ENCODE peak calls at places on chromosomes 5 and 9, in six cellular contexts. One of them, this sample, is unnamed.

GRCh38 chr9:115498338-115498737 is 380.4 kb upstream of the TNC start:
- DNase-seq in suprapubic skin: no peak
- DNase-seq in CD8-positive, alpha-beta T cell: no peak
- DNase-seq in fibroblast of lung: no peak
- DNase-seq in psoas muscle: no peak
- DNase-seq in heart left ventricle: no peak
- DNase-seq in this sample: no peak

GRCh38 chr9:750264-750967 is 91.1 kb upstream of the DMRT1 start:
- DNase-seq in suprapubic skin: no peak
- DNase-seq in heart left ventricle: peak; percentile 46
- DNase-seq in fibroblast of lung: no peak
- DNase-seq in psoas muscle: peak; percentile 65
- DNase-seq in CD8-positive, alpha-beta T cell: no peak
- DNase-seq in this sample: no peak

GRCh38 chr5:109045710-109046109 is 298.0 kb downstream of the FER start:
- DNase-seq in suprapubic skin: no peak
- DNase-seq in fibroblast of lung: peak; percentile 77
- DNase-seq in CD8-positive, alpha-beta T cell: no peak
- DNase-seq in psoas muscle: no peak
- DNase-seq in heart left ventricle: no peak
- DNase-seq in this sample: no peak

GRCh38 chr5:142748568-142749249 is 21.5 kb upstream of the ARHGAP26 start:
- DNase-seq in fibroblast of lung: no peak
- DNase-seq in suprapubic skin: no peak
- DNase-seq in heart left ventricle: peak; percentile 35
- DNase-seq in CD8-positive, alpha-beta T cell: peak; percentile 35
- DNase-seq in psoas muscle: peak; percentile 70
- DNase-seq in this sample: peak; percentile 25

GRCh38 chr5:61450880-61451279 is 118.8 kb downstream of the ZSWIM6 start:
- DNase-seq in fibroblast of lung: peak; percentile 73
- DNase-seq in psoas muscle: no peak
- DNase-seq in heart left ventricle: no peak
- DNase-seq in CD8-positive, alpha-beta T cell: no peak
- DNase-seq in suprapubic skin: no peak
- DNase-seq in this sample: no peak

GRCh38 chr5:180178516-180179398 is 30.3 kb downstream of the RASGEF1C start:
- DNase-seq in heart left ventricle: no peak
- DNase-seq in suprapubic skin: no peak
- DNase-seq in fibroblast of lung: no peak
- DNase-seq in CD8-positive, alpha-beta T cell: no peak
- DNase-seq in psoas muscle: no peak
- DNase-seq in this sample: no peak

GRCh38 chr5:173794901-173795416 is 93.2 kb upstream of the CPEB4 start:
- DNase-seq in psoas muscle: no peak
- DNase-seq in heart left ventricle: no peak
- DNase-seq in CD8-positive, alpha-beta T cell: no peak
- DNase-seq in fibroblast of lung: no peak
- DNase-seq in suprapubic skin: no peak
- DNase-seq in this sample: no peak

GRCh38 chr9:112841261-112841660 is 49.4 kb downstream of the SLC46A2 start:
- DNase-seq in suprapubic skin: no peak
- DNase-seq in heart left ventricle: no peak
- DNase-seq in fibroblast of lung: no peak
- DNase-seq in CD8-positive, alpha-beta T cell: no peak
- DNase-seq in psoas muscle: no peak
- DNase-seq in this sample: no peak

GRCh38 chr9:99666571-99666970 is 155.1 kb upstream of the NR4A3 start:
- DNase-seq in psoas muscle: no peak
- DNase-seq in heart left ventricle: no peak
- DNase-seq in suprapubic skin: no peak
- DNase-seq in fibroblast of lung: peak; percentile 4
- DNase-seq in CD8-positive, alpha-beta T cell: no peak
- DNase-seq in this sample: no peak

GRCh38 chr5:179769276-179769675 is 24.5 kb upstream of the LTC4S start:
- DNase-seq in fibroblast of lung: no peak
- DNase-seq in CD8-positive, alpha-beta T cell: no peak
- DNase-seq in suprapubic skin: no peak
- DNase-seq in psoas muscle: peak; percentile 15
- DNase-seq in heart left ventricle: no peak
- DNase-seq in this sample: no peak

GRCh38 chr5:150623878-150624216 is 16.6 kb upstream of the SYNPO start:
- DNase-seq in fibroblast of lung: no peak
- DNase-seq in heart left ventricle: no peak
- DNase-seq in CD8-positive, alpha-beta T cell: no peak
- DNase-seq in suprapubic skin: no peak
- DNase-seq in psoas muscle: peak; percentile 46
- DNase-seq in this sample: no peak

GRCh38 chr9:88754452-88754851 is 219.5 kb downstream of the NXNL2 start:
- DNase-seq in suprapubic skin: no peak
- DNase-seq in psoas muscle: no peak
- DNase-seq in fibroblast of lung: no peak
- DNase-seq in heart left ventricle: no peak
- DNase-seq in CD8-positive, alpha-beta T cell: no peak
- DNase-seq in this sample: no peak

GRCh38 chr5:120576588-120576987 is 112.5 kb downstream of the PRR16 start:
- DNase-seq in fibroblast of lung: no peak
- DNase-seq in psoas muscle: no peak
- DNase-seq in suprapubic skin: no peak
- DNase-seq in CD8-positive, alpha-beta T cell: no peak
- DNase-seq in heart left ventricle: no peak
- DNase-seq in this sample: no peak

DNA sequence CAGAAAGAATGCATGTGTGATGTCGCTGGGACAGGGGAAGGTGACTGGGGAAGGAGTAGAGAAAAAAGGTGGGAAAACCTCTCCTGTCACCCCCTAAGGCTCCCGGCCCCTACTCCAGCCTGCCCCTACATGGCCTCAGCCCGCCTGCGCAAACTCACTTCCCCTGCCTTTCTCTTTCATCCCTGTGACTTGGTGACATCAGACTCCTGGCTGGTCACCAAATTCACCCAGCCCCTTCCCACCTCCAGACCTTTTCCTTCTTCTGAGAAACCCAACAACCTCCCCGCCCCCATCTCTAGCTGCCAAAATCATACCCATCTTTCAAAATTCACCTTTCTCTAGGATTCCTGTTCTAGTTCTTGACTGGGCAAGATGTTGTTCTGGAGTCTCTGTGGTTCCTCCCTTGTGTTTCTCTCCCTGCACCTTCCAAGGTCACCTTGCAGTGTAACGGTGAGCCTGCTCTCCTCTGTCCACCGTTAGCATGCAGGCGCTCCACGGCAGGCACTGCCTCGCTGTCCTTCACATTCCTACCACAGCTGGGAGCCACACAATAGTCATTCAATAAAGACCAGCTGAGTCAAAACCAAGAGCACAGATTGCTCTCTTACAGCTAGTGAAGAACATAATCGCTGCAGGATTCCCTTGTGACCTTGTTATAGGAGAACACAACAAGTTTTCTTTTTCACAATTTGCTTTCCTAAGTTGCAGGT is 134.5 kb downstream of the FANCC start:
- DNase-seq in psoas muscle: no peak
- DNase-seq in fibroblast of lung: no peak
- DNase-seq in CD8-positive, alpha-beta T cell: no peak
- DNase-seq in suprapubic skin: no peak
- DNase-seq in heart left ventricle: no peak
- DNase-seq in this sample: no peak
- TF ChIP-seq CTCF in psoas muscle: no peak
- TF ChIP-seq CTCF in fibroblast of lung: peak; percentile 13
- TF ChIP-seq CTCF in CD8-positive, alpha-beta T cell: no peak
- TF ChIP-seq CTCF in suprapubic skin: no peak
- TF ChIP-seq CTCF in heart left ventricle: peak; percentile 41
- TF ChIP-seq CTCF in this sample: peak; percentile 40

GRCh38 chr9:127559247-127559680 is 52.8 kb upstream of the STXBP1 start:
- DNase-seq in fibroblast of lung: no peak
- DNase-seq in psoas muscle: no peak
- DNase-seq in heart left ventricle: no peak
- DNase-seq in suprapubic skin: no peak
- DNase-seq in CD8-positive, alpha-beta T cell: no peak
- DNase-seq in this sample: no peak

GRCh38 chr9:127557466-127557869 is 54.6 kb upstream of the STXBP1 start:
- DNase-seq in heart left ventricle: no peak
- DNase-seq in fibroblast of lung: peak; percentile 82
- DNase-seq in suprapubic skin: no peak
- DNase-seq in psoas muscle: peak; percentile 58
- DNase-seq in CD8-positive, alpha-beta T cell: peak; percentile 4
- DNase-seq in this sample: no peak

GRCh38 chr9:127557998-127558546 is 54.0 kb upstream of the STXBP1 start:
- DNase-seq in suprapubic skin: no peak
- DNase-seq in psoas muscle: no peak
- DNase-seq in heart left ventricle: no peak
- DNase-seq in CD8-positive, alpha-beta T cell: no peak
- DNase-seq in fibroblast of lung: peak; percentile 72
- DNase-seq in this sample: no peak

GRCh38 chr9:127556871-127557270 is 55.2 kb upstream of the STXBP1 start:
- DNase-seq in psoas muscle: peak; percentile 21
- DNase-seq in suprapubic skin: no peak
- DNase-seq in fibroblast of lung: no peak
- DNase-seq in CD8-positive, alpha-beta T cell: no peak
- DNase-seq in heart left ventricle: no peak
- DNase-seq in this sample: no peak

DNA sequence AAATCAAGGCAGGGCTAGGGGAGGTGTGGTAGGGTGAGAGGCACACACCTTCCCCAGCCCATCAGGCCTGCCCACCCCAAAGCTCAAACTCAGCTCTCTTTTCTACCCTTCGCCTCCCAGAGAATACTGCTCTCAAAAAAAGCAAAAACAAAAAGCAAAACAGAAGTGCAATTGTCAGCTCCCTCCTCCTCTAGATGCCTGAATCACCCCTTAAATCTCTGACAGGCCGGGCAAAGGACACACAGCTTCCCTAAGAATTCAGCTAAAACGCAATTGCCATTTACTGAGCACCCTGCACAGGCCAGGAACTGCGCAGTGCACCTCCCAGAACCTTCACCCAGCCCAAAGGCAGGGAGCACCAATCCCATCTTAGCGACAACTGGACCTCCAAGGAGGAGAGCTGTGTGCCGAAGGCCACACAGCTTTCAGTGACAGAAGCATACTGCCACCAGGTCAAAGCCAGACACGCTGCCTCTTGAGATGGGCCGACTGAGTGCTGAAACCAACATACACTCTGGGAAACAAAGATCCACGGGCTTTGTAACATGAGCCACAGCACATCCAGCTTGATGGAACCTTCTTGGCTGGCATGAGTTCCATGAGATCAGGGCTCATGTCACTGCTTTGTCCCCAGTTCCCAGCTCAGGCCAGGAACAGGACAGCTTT is 53.4 kb upstream of the STXBP1 start:
- DNase-seq in heart left ventricle: peak; percentile 10
- DNase-seq in CD8-positive, alpha-beta T cell: no peak
- DNase-seq in fibroblast of lung: no peak
- DNase-seq in psoas muscle: no peak
- DNase-seq in suprapubic skin: no peak
- DNase-seq in this sample: no peak
- H3K4me1 ChIP-seq in heart left ventricle: peaks cover 100% of the 10 kb centered on the region
- H3K4me1 ChIP-seq in CD8-positive, alpha-beta T cell: peaks cover 52% of the 10 kb centered on the region
- H3K4me1 ChIP-seq in fibroblast of lung: peaks cover 79% of the 10 kb centered on the region
- H3K4me1 ChIP-seq in psoas muscle: peaks cover 38% of the 10 kb centered on the region
- H3K4me1 ChIP-seq in suprapubic skin: peaks cover 98% of the 10 kb centered on the region
- H3K4me1 ChIP-seq in this sample: peaks cover 78% of the 10 kb centered on the region

GRCh38 chr5:96257904-96258303 is 175.1 kb downstream of the PCSK1 start:
- DNase-seq in heart left ventricle: no peak
- DNase-seq in CD8-positive, alpha-beta T cell: no peak
- DNase-seq in fibroblast of lung: peak; percentile 35
- DNase-seq in psoas muscle: no peak
- DNase-seq in suprapubic skin: no peak
- DNase-seq in this sample: no peak

GRCh38 chr5:96262105-96262504 is 170.9 kb downstream of the PCSK1 start:
- DNase-seq in fibroblast of lung: no peak
- DNase-seq in heart left ventricle: no peak
- DNase-seq in suprapubic skin: no peak
- DNase-seq in psoas muscle: no peak
- DNase-seq in CD8-positive, alpha-beta T cell: no peak
- DNase-seq in this sample: no peak

GRCh38 chr5:96259211-96259772 is 173.8 kb downstream of the PCSK1 start:
- DNase-seq in CD8-positive, alpha-beta T cell: no peak
- DNase-seq in fibroblast of lung: peak; percentile 57
- DNase-seq in psoas muscle: no peak
- DNase-seq in heart left ventricle: no peak
- DNase-seq in suprapubic skin: no peak
- DNase-seq in this sample: no peak

GRCh38 chr5:96258692-96259091 is 174.4 kb downstream of the PCSK1 start:
- DNase-seq in psoas muscle: no peak
- DNase-seq in fibroblast of lung: no peak
- DNase-seq in suprapubic skin: no peak
- DNase-seq in CD8-positive, alpha-beta T cell: no peak
- DNase-seq in heart left ventricle: no peak
- DNase-seq in this sample: no peak

DNA sequence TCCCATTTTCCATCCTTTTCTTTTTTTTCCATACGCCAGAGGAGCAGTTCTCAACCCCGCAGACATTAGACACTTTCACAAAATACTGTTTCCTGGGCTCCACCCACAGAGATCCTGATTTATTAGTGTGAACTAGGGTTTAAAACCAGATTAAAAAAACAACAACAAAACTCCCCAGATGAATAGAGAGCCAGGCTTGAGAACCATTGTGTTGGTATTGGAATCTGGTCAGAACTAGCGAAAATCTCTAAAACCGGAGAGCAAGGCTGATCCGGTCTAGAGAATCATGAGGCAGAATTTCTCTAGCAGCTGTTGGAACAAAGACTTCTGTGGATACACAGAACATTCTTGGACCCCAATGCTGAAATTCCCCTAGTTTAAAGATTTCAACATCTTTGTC is 173.0 kb downstream of the PCSK1 start:
- DNase-seq in CD8-positive, alpha-beta T cell: no peak
- DNase-seq in psoas muscle: no peak
- DNase-seq in suprapubic skin: no peak
- DNase-seq in heart left ventricle: no peak
- DNase-seq in fibroblast of lung: no peak
- DNase-seq in this sample: no peak
- TF ChIP-seq CTCF in CD8-positive, alpha-beta T cell: no peak
- TF ChIP-seq CTCF in psoas muscle: no peak
- TF ChIP-seq CTCF in suprapubic skin: no peak
- TF ChIP-seq CTCF in heart left ventricle: no peak
- TF ChIP-seq CTCF in fibroblast of lung: no peak
- TF ChIP-seq CTCF in this sample: no peak

GRCh38 chr5:41459557-41459956 is 50.8 kb downstream of the PLCXD3 start:
- DNase-seq in CD8-positive, alpha-beta T cell: no peak
- DNase-seq in fibroblast of lung: no peak
- DNase-seq in psoas muscle: no peak
- DNase-seq in heart left ventricle: no peak
- DNase-seq in suprapubic skin: no peak
- DNase-seq in this sample: no peak

GRCh38 chr5:41452506-41452905 is 57.9 kb downstream of the PLCXD3 start:
- DNase-seq in fibroblast of lung: no peak
- DNase-seq in suprapubic skin: no peak
- DNase-seq in heart left ventricle: no peak
- DNase-seq in psoas muscle: no peak
- DNase-seq in CD8-positive, alpha-beta T cell: no peak
- DNase-seq in this sample: no peak

GRCh38 chr5:41457094-41457493 is 53.3 kb downstream of the PLCXD3 start:
- DNase-seq in heart left ventricle: peak; percentile 76
- DNase-seq in fibroblast of lung: no peak
- DNase-seq in psoas muscle: no peak
- DNase-seq in suprapubic skin: no peak
- DNase-seq in CD8-positive, alpha-beta T cell: no peak
- DNase-seq in this sample: peak; percentile 46

DNA sequence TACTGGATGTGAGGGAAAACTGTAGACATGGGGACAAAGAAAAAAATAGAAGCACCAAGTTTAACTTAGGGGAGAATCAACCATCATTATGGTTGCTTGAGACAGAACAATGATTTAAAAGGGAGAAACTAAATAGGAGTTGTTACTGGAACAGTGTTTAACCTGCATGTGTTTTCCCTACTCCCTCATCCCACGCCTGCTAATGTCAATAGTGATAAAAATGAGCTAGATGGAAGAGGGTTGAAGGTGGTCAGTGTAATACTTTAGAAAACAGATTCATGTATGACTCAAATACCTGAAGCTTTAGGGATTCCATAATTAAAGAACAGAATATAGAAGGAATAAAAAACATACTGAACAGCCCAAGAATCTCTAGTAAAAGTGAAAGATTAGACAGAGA is 52.5 kb downstream of the PLCXD3 start:
- DNase-seq in suprapubic skin: no peak
- DNase-seq in psoas muscle: no peak
- DNase-seq in heart left ventricle: no peak
- DNase-seq in CD8-positive, alpha-beta T cell: no peak
- DNase-seq in fibroblast of lung: no peak
- DNase-seq in this sample: no peak
- H3K4me1 ChIP-seq in suprapubic skin: no peaks in the 10 kb centered on the region
- H3K4me1 ChIP-seq in psoas muscle: no peaks in the 10 kb centered on the region
- H3K4me1 ChIP-seq in heart left ventricle: peaks cover 36% of the 10 kb centered on the region
- H3K4me1 ChIP-seq in CD8-positive, alpha-beta T cell: no peaks in the 10 kb centered on the region
- H3K4me1 ChIP-seq in fibroblast of lung: no peaks in the 10 kb centered on the region
- H3K4me1 ChIP-seq in this sample: peaks cover 24% of the 10 kb centered on the region